ENCODE peak calls at places on chromosomes 5 and 9, in five cellular contexts. One of them, this sample, is unnamed.

GRCh38 chr5:176535101-176535654 is 2.0 kb downstream of the RNF44 start:
- DNase-seq in K562: no peak
- DNase-seq in HCT116: no peak
- DNase-seq in HepG2: no peak
- DNase-seq in SK-N-SH: no peak
- DNase-seq in this sample: no peak

GRCh38 chr9:129140397-129141065 is 29.3 kb downstream of the PTPA start:
- DNase-seq in HCT116: no peak
- DNase-seq in K562: peak; percentile 63
- DNase-seq in SK-N-SH: peak; percentile 68
- DNase-seq in HepG2: peak; percentile 56
- DNase-seq in this sample: peak; percentile 36

GRCh38 chr5:10885026-10885425 is 124.0 kb upstream of the DAP start:
- DNase-seq in HCT116: no peak
- DNase-seq in K562: no peak
- DNase-seq in SK-N-SH: no peak
- DNase-seq in HepG2: no peak
- DNase-seq in this sample: no peak

GRCh38 chr5:40386293-40386692 is 293.4 kb upstream of the PTGER4 start:
- DNase-seq in HCT116: no peak
- DNase-seq in HepG2: no peak
- DNase-seq in K562: no peak
- DNase-seq in SK-N-SH: no peak
- DNase-seq in this sample: no peak

GRCh38 chr5:140111859-140112551 is 1.9 kb upstream of the PURA start:
- DNase-seq in SK-N-SH: no peak
- DNase-seq in HCT116: no peak
- DNase-seq in HepG2: no peak
- DNase-seq in K562: peak; percentile 15
- DNase-seq in this sample: no peak

GRCh38 chr5:99879791-99880511 is 655.2 kb upstream of the FAM174A start:
- DNase-seq in K562: no peak
- DNase-seq in SK-N-SH: no peak
- DNase-seq in HCT116: no peak
- DNase-seq in HepG2: no peak
- DNase-seq in this sample: no peak

GRCh38 chr5:76690027-76690679 is 25.8 kb upstream of the F2R start:
- DNase-seq in HepG2: no peak
- DNase-seq in SK-N-SH: no peak
- DNase-seq in K562: no peak
- DNase-seq in HCT116: no peak
- DNase-seq in this sample: no peak

GRCh38 chr5:61202213-61202612 is 39.9 kb upstream of the SMIM15 start:
- DNase-seq in K562: no peak
- DNase-seq in HCT116: no peak
- DNase-seq in HepG2: no peak
- DNase-seq in SK-N-SH: no peak
- DNase-seq in this sample: no peak

GRCh38 chr5:961711-962240 is 46.8 kb upstream of the NKD2 start:
- DNase-seq in SK-N-SH: no peak
- DNase-seq in K562: no peak
- DNase-seq in HCT116: no peak
- DNase-seq in HepG2: no peak
- DNase-seq in this sample: no peak

GRCh38 chr9:96071245-96072124 is 196.0 kb downstream of the ERCC6L2 start:
- DNase-seq in SK-N-SH: peak; percentile 63
- DNase-seq in K562: peak; percentile 40
- DNase-seq in HepG2: peak; percentile 16
- DNase-seq in HCT116: peak; percentile 16
- DNase-seq in this sample: peak; percentile 34

GRCh38 chr9:76023715-76024195 is 133.3 kb downstream of the PCSK5 start:
- DNase-seq in HepG2: peak; percentile 82
- DNase-seq in K562: no peak
- DNase-seq in HCT116: peak; percentile 39
- DNase-seq in SK-N-SH: no peak
- DNase-seq in this sample: no peak

GRCh38 chr5:20601678-20602100 is 613.7 kb upstream of the CDH18 start:
- DNase-seq in HCT116: no peak
- DNase-seq in SK-N-SH: no peak
- DNase-seq in K562: no peak
- DNase-seq in HepG2: no peak
- DNase-seq in this sample: peak; percentile 25

GRCh38 chr9:135507104-135508035 is 6.9 kb downstream of the MRPS2 start:
- DNase-seq in K562: peak; percentile 21
- DNase-seq in SK-N-SH: peak; percentile 13
- DNase-seq in HepG2: no peak
- DNase-seq in HCT116: no peak
- DNase-seq in this sample: no peak

GRCh38 chr9:97875111-97875510 is 22.1 kb downstream of the FOXE1 start:
- DNase-seq in SK-N-SH: no peak
- DNase-seq in HepG2: no peak
- DNase-seq in HCT116: no peak
- DNase-seq in K562: no peak
- DNase-seq in this sample: no peak

GRCh38 chr5:149459891-149460290 is 80.8 kb upstream of the IL17B start:
- DNase-seq in HepG2: no peak
- DNase-seq in K562: no peak
- DNase-seq in HCT116: no peak
- DNase-seq in SK-N-SH: no peak
- DNase-seq in this sample: no peak

GRCh38 chr5:149457393-149457763 is 78.3 kb upstream of the IL17B start:
- DNase-seq in HCT116: no peak
- DNase-seq in HepG2: no peak
- DNase-seq in SK-N-SH: no peak
- DNase-seq in K562: no peak
- DNase-seq in this sample: no peak

GRCh38 chr5:149455889-149456409 is 76.9 kb upstream of the IL17B start:
- DNase-seq in SK-N-SH: no peak
- DNase-seq in HepG2: peak; percentile 73
- DNase-seq in HCT116: peak; percentile 90
- DNase-seq in K562: peak; percentile 70
- DNase-seq in this sample: no peak

GRCh38 chr5:149453618-149454415 is 74.7 kb upstream of the IL17B start:
- DNase-seq in SK-N-SH: no peak
- DNase-seq in K562: no peak
- DNase-seq in HCT116: no peak
- DNase-seq in HepG2: no peak
- DNase-seq in this sample: no peak

DNA sequence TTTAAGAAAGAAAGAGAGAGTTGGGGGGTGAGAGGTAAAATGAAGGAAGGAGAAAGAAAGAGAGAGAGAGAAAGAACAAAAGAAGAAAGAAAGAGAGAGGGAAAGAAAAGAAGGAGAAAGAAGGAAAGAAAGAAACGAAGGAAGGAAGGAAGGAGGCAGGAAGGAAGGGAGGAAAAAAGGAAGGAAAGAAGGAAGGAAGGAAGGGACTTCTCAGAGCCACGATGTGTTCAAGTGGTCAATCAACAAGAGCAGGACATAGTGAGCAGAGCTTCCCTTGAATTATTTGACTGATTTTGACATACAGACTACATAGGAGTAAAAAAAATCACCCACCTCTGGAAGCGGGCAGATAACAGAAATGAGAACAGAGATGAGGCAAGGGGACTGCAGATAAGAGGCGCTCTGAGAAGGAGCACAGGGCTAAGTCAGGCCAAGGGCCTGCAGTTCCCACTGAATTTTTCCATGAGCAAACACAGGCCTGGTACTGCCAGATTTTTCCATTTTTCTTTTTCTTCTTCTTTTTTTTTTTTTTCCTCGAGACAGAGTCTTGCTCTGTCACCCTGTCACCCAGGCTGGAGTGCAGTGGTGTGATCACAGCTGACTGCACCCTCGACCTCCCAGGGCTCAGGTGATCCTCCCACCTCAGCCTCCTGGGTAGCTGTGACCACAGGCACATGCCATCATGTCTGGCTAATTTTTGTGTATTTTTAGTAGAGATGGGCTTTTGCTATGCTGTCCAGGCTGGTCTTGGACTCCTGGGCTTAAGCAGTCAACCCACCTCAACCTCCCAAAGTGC is 77.7 kb upstream of the IL17B start:
- DNase-seq in K562: peak; percentile 91
- DNase-seq in SK-N-SH: peak; percentile 52
- DNase-seq in HepG2: no peak
- DNase-seq in HCT116: no peak
- DNase-seq in this sample: no peak
- TF ChIP-seq JUND in K562: peak; percentile 88
- TF ChIP-seq JUND in SK-N-SH: no peak
- TF ChIP-seq JUND in HepG2: no peak
- TF ChIP-seq JUND in HCT116: no peak
- TF ChIP-seq JUND in this sample: no peak

GRCh38 chr9:130181645-130182044 is 9.4 kb downstream of the NCS1 start:
- DNase-seq in SK-N-SH: no peak
- DNase-seq in HepG2: no peak
- DNase-seq in HCT116: no peak
- DNase-seq in K562: no peak
- DNase-seq in this sample: no peak

GRCh38 chr9:130182090-130182909 is 10.1 kb downstream of the NCS1 start:
- DNase-seq in K562: no peak
- DNase-seq in SK-N-SH: no peak
- DNase-seq in HepG2: no peak
- DNase-seq in HCT116: no peak
- DNase-seq in this sample: no peak

GRCh38 chr9:130185494-130186005 is 13.3 kb downstream of the NCS1 start:
- DNase-seq in HCT116: no peak
- DNase-seq in HepG2: no peak
- DNase-seq in K562: no peak
- DNase-seq in SK-N-SH: no peak
- DNase-seq in this sample: no peak

GRCh38 chr9:130184983-130185382 is 12.8 kb downstream of the NCS1 start:
- DNase-seq in HCT116: no peak
- DNase-seq in K562: no peak
- DNase-seq in HepG2: no peak
- DNase-seq in SK-N-SH: no peak
- DNase-seq in this sample: no peak

GRCh38 chr9:130183133-130183762 is 11.0 kb downstream of the NCS1 start:
- DNase-seq in HepG2: peak; percentile 46
- DNase-seq in SK-N-SH: peak; percentile 72
- DNase-seq in HCT116: no peak
- DNase-seq in K562: no peak
- DNase-seq in this sample: peak; percentile 88
- TF ChIP-seq JUND in HepG2: no peak
- TF ChIP-seq JUND in SK-N-SH: no peak
- TF ChIP-seq JUND in HCT116: no peak
- TF ChIP-seq JUND in K562: no peak
- TF ChIP-seq JUND in this sample: no peak

GRCh38 chr9:68950188-68950587 is 63.7 kb downstream of the PRKACG start:
- DNase-seq in HepG2: no peak
- DNase-seq in HCT116: no peak
- DNase-seq in SK-N-SH: no peak
- DNase-seq in K562: no peak
- DNase-seq in this sample: no peak

GRCh38 chr9:68953771-68954170 is 60.1 kb downstream of the PRKACG start:
- DNase-seq in HepG2: no peak
- DNase-seq in SK-N-SH: no peak
- DNase-seq in HCT116: no peak
- DNase-seq in K562: no peak
- DNase-seq in this sample: no peak

GRCh38 chr9:68950689-68951088 is 63.2 kb downstream of the PRKACG start:
- DNase-seq in K562: no peak
- DNase-seq in HepG2: no peak
- DNase-seq in SK-N-SH: no peak
- DNase-seq in HCT116: no peak
- DNase-seq in this sample: no peak

GRCh38 chr9:68951879-68952659 is 61.8 kb downstream of the PRKACG start:
- DNase-seq in K562: no peak
- DNase-seq in HCT116: no peak
- DNase-seq in SK-N-SH: no peak
- DNase-seq in HepG2: no peak
- DNase-seq in this sample: no peak

DNA sequence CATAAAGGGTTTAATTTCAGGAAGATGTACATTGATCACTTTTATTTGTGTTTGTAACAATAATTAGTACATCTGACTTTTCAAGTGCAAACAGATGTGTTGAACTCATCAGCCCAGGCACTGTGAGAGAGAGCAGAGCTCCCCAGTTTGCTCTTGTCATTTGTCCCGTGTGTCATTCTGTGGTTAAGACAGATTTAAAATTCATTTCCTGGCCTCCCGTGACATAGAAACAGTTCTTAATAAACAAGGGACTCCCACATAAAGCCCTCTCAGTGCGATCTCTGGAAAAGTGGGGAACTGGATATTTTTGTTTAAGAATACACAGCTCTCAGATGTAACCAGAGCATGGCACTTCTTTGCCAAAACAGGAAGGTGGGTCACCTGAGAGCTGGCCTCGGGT is 58.6 kb downstream of the PRKACG start:
- DNase-seq in HepG2: no peak
- DNase-seq in K562: no peak
- DNase-seq in SK-N-SH: no peak
- DNase-seq in HCT116: no peak
- DNase-seq in this sample: no peak
- TF ChIP-seq JUND in HepG2: no peak
- TF ChIP-seq JUND in K562: no peak
- TF ChIP-seq JUND in SK-N-SH: no peak
- TF ChIP-seq JUND in HCT116: no peak
- TF ChIP-seq JUND in this sample: no peak

GRCh38 chr5:178387061-178387855 is 154.7 kb upstream of the PHYKPL start:
- DNase-seq in HepG2: no peak
- DNase-seq in SK-N-SH: peak; percentile 30
- DNase-seq in HCT116: no peak
- DNase-seq in K562: no peak
- DNase-seq in this sample: no peak

GRCh38 chr5:178387856-178388190 is 155.2 kb upstream of the PHYKPL start:
- DNase-seq in HCT116: no peak
- DNase-seq in K562: no peak
- DNase-seq in HepG2: no peak
- DNase-seq in SK-N-SH: peak; percentile 25
- DNase-seq in this sample: no peak

GRCh38 chr5:178389031-178389729 is 156.6 kb upstream of the PHYKPL start:
- DNase-seq in SK-N-SH: peak; percentile 87
- DNase-seq in K562: no peak
- DNase-seq in HepG2: no peak
- DNase-seq in HCT116: no peak
- DNase-seq in this sample: no peak

GRCh38 chr5:178389796-178390195 is 157.2 kb upstream of the PHYKPL start:
- DNase-seq in HCT116: no peak
- DNase-seq in SK-N-SH: no peak
- DNase-seq in K562: no peak
- DNase-seq in HepG2: no peak
- DNase-seq in this sample: no peak

DNA sequence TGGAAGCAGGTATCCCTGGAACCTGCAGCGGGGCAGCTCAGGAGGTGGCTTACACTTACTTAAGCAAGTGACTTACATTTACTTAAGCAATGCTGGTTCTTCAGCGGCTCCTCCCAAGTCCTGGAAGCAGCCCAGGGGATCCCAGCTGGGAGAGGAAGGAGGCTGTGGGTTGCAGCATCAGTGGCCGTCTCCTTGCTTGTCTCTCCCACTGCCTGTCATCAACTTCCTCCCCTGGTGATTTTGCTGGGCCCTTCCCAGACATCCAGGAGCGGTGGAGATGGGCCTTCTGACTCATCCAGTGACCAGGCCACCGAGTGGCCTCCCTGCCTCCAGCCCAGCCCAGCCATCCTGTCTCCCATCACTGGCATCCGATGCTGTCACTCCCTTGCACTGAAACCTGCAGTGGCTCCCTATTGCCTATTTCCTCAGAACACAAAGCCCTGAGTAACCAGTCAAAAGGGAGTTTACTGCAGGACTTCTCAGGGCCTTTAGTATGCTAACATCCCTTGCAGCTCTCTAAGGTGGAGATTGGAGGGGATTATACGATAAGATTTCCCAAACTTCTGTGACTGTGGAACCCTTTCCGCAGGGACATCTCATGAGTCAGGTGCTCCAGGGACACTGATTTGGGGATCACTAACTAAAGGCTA is 155.9 kb upstream of the PHYKPL start:
- DNase-seq in SK-N-SH: peak; percentile 20
- DNase-seq in HepG2: no peak
- DNase-seq in K562: no peak
- DNase-seq in HCT116: no peak
- DNase-seq in this sample: no peak
- TF ChIP-seq JUND in SK-N-SH: no peak
- TF ChIP-seq JUND in HepG2: no peak
- TF ChIP-seq JUND in K562: no peak
- TF ChIP-seq JUND in HCT116: no peak
- TF ChIP-seq JUND in this sample: no peak